ENCODE peak calls at places on chromosomes 5 and 9, in nine cellular contexts. One of them, this sample, is unnamed.

GRCh38 chr9:97970106-97970505 is 13.0 kb upstream of the ANP32B start:
- DNase-seq in fibroblast of lung: no peak
- DNase-seq in CD4-positive, alpha-beta T cell: no peak
- DNase-seq in cardiac fibroblast: no peak
- DNase-seq in fibroblast of pulmonary artery: no peak
- DNase-seq in natural killer cell: no peak
- DNase-seq in glutamatergic neuron: no peak
- DNase-seq in stomach: no peak
- DNase-seq in activated CD8-positive, alpha-beta T cell treated with anti-CD3 and anti-CD28 coated beads for 36 hours: peak; percentile 26
- DNase-seq in this sample: no peak

GRCh38 chr9:125467341-125467740 is 205.7 kb downstream of the GAPVD1 start:
- DNase-seq in natural killer cell: no peak
- DNase-seq in CD4-positive, alpha-beta T cell: no peak
- DNase-seq in cardiac fibroblast: peak; percentile 34
- DNase-seq in activated CD8-positive, alpha-beta T cell treated with anti-CD3 and anti-CD28 coated beads for 36 hours: no peak
- DNase-seq in stomach: peak; percentile 39
- DNase-seq in fibroblast of lung: no peak
- DNase-seq in glutamatergic neuron: no peak
- DNase-seq in fibroblast of pulmonary artery: peak; percentile 36
- DNase-seq in this sample: no peak

GRCh38 chr9:124551472-124552339 is 44.5 kb upstream of the NR5A1 start:
- DNase-seq in fibroblast of lung: peak; percentile 66
- DNase-seq in glutamatergic neuron: peak; percentile 77
- DNase-seq in natural killer cell: no peak
- DNase-seq in fibroblast of pulmonary artery: peak; percentile 70
- DNase-seq in activated CD8-positive, alpha-beta T cell treated with anti-CD3 and anti-CD28 coated beads for 36 hours: peak; percentile 50
- DNase-seq in stomach: peak; percentile 38
- DNase-seq in cardiac fibroblast: peak; percentile 67
- DNase-seq in CD4-positive, alpha-beta T cell: no peak
- DNase-seq in this sample: peak; percentile 32

GRCh38 chr9:110580850-110581249 is 1.3 kb upstream of the SVEP1 start:
- DNase-seq in fibroblast of pulmonary artery: peak; percentile 49
- DNase-seq in stomach: no peak
- DNase-seq in activated CD8-positive, alpha-beta T cell treated with anti-CD3 and anti-CD28 coated beads for 36 hours: no peak
- DNase-seq in natural killer cell: no peak
- DNase-seq in fibroblast of lung: peak; percentile 17
- DNase-seq in cardiac fibroblast: peak; percentile 24
- DNase-seq in glutamatergic neuron: no peak
- DNase-seq in CD4-positive, alpha-beta T cell: no peak
- DNase-seq in this sample: no peak

GRCh38 chr5:123180178-123180577 is 91.1 kb downstream of the PRDM6 start:
- DNase-seq in CD4-positive, alpha-beta T cell: no peak
- DNase-seq in natural killer cell: no peak
- DNase-seq in fibroblast of lung: no peak
- DNase-seq in glutamatergic neuron: no peak
- DNase-seq in activated CD8-positive, alpha-beta T cell treated with anti-CD3 and anti-CD28 coated beads for 36 hours: no peak
- DNase-seq in cardiac fibroblast: no peak
- DNase-seq in fibroblast of pulmonary artery: no peak
- DNase-seq in stomach: no peak
- DNase-seq in this sample: no peak

GRCh38 chr5:132264546-132265335 is 7.2 kb downstream of the PDLIM4 start:
- DNase-seq in activated CD8-positive, alpha-beta T cell treated with anti-CD3 and anti-CD28 coated beads for 36 hours: no peak
- DNase-seq in fibroblast of pulmonary artery: no peak
- DNase-seq in cardiac fibroblast: no peak
- DNase-seq in fibroblast of lung: no peak
- DNase-seq in glutamatergic neuron: no peak
- DNase-seq in stomach: no peak
- DNase-seq in CD4-positive, alpha-beta T cell: no peak
- DNase-seq in natural killer cell: no peak
- DNase-seq in this sample: no peak

GRCh38 chr9:37430841-37431597 is 8.5 kb downstream of the GRHPR start:
- DNase-seq in fibroblast of lung: no peak
- DNase-seq in fibroblast of pulmonary artery: no peak
- DNase-seq in glutamatergic neuron: no peak
- DNase-seq in stomach: no peak
- DNase-seq in natural killer cell: no peak
- DNase-seq in activated CD8-positive, alpha-beta T cell treated with anti-CD3 and anti-CD28 coated beads for 36 hours: no peak
- DNase-seq in cardiac fibroblast: no peak
- DNase-seq in CD4-positive, alpha-beta T cell: no peak
- DNase-seq in this sample: no peak

GRCh38 chr9:126230692-126231091 is 95.9 kb upstream of the MVB12B start:
- DNase-seq in activated CD8-positive, alpha-beta T cell treated with anti-CD3 and anti-CD28 coated beads for 36 hours: no peak
- DNase-seq in CD4-positive, alpha-beta T cell: no peak
- DNase-seq in natural killer cell: no peak
- DNase-seq in stomach: no peak
- DNase-seq in glutamatergic neuron: no peak
- DNase-seq in fibroblast of pulmonary artery: no peak
- DNase-seq in fibroblast of lung: no peak
- DNase-seq in cardiac fibroblast: no peak
- DNase-seq in this sample: no peak

GRCh38 chr9:95213102-95213501 is 104.4 kb downstream of the FANCC start:
- DNase-seq in glutamatergic neuron: no peak
- DNase-seq in fibroblast of lung: no peak
- DNase-seq in activated CD8-positive, alpha-beta T cell treated with anti-CD3 and anti-CD28 coated beads for 36 hours: no peak
- DNase-seq in fibroblast of pulmonary artery: no peak
- DNase-seq in CD4-positive, alpha-beta T cell: no peak
- DNase-seq in natural killer cell: no peak
- DNase-seq in cardiac fibroblast: no peak
- DNase-seq in stomach: no peak
- DNase-seq in this sample: no peak

GRCh38 chr9:20398511-20399338 is 223.6 kb downstream of the MLLT3 start:
- DNase-seq in glutamatergic neuron: no peak
- DNase-seq in activated CD8-positive, alpha-beta T cell treated with anti-CD3 and anti-CD28 coated beads for 36 hours: no peak
- DNase-seq in natural killer cell: no peak
- DNase-seq in fibroblast of lung: no peak
- DNase-seq in cardiac fibroblast: no peak
- DNase-seq in CD4-positive, alpha-beta T cell: no peak
- DNase-seq in stomach: no peak
- DNase-seq in fibroblast of pulmonary artery: no peak
- DNase-seq in this sample: no peak

GRCh38 chr5:171586436-171586835 is 167.0 kb downstream of the FGF18 start:
- DNase-seq in natural killer cell: no peak
- DNase-seq in stomach: no peak
- DNase-seq in fibroblast of lung: no peak
- DNase-seq in fibroblast of pulmonary artery: no peak
- DNase-seq in cardiac fibroblast: no peak
- DNase-seq in CD4-positive, alpha-beta T cell: no peak
- DNase-seq in glutamatergic neuron: no peak
- DNase-seq in activated CD8-positive, alpha-beta T cell treated with anti-CD3 and anti-CD28 coated beads for 36 hours: no peak
- DNase-seq in this sample: no peak

GRCh38 chr5:126913316-126913715 is 117.0 kb downstream of the MARCHF3 start:
- DNase-seq in cardiac fibroblast: no peak
- DNase-seq in fibroblast of pulmonary artery: no peak
- DNase-seq in stomach: no peak
- DNase-seq in activated CD8-positive, alpha-beta T cell treated with anti-CD3 and anti-CD28 coated beads for 36 hours: no peak
- DNase-seq in fibroblast of lung: no peak
- DNase-seq in glutamatergic neuron: no peak
- DNase-seq in CD4-positive, alpha-beta T cell: no peak
- DNase-seq in natural killer cell: no peak
- DNase-seq in this sample: no peak

GRCh38 chr5:68071243-68071642 is 144.3 kb upstream of the PIK3R1 start:
- DNase-seq in fibroblast of lung: no peak
- DNase-seq in glutamatergic neuron: no peak
- DNase-seq in fibroblast of pulmonary artery: no peak
- DNase-seq in stomach: no peak
- DNase-seq in activated CD8-positive, alpha-beta T cell treated with anti-CD3 and anti-CD28 coated beads for 36 hours: no peak
- DNase-seq in CD4-positive, alpha-beta T cell: no peak
- DNase-seq in natural killer cell: no peak
- DNase-seq in cardiac fibroblast: no peak
- DNase-seq in this sample: no peak

GRCh38 chr5:68071731-68072130 is 143.8 kb upstream of the PIK3R1 start:
- DNase-seq in natural killer cell: no peak
- DNase-seq in fibroblast of pulmonary artery: no peak
- DNase-seq in activated CD8-positive, alpha-beta T cell treated with anti-CD3 and anti-CD28 coated beads for 36 hours: no peak
- DNase-seq in stomach: no peak
- DNase-seq in CD4-positive, alpha-beta T cell: no peak
- DNase-seq in glutamatergic neuron: no peak
- DNase-seq in cardiac fibroblast: no peak
- DNase-seq in fibroblast of lung: peak; percentile 25
- DNase-seq in this sample: no peak

GRCh38 chr5:68074048-68074632 is 141.4 kb upstream of the PIK3R1 start:
- DNase-seq in natural killer cell: no peak
- DNase-seq in stomach: peak; percentile 58
- DNase-seq in cardiac fibroblast: peak; percentile 43
- DNase-seq in activated CD8-positive, alpha-beta T cell treated with anti-CD3 and anti-CD28 coated beads for 36 hours: no peak
- DNase-seq in glutamatergic neuron: no peak
- DNase-seq in fibroblast of pulmonary artery: peak; percentile 30
- DNase-seq in CD4-positive, alpha-beta T cell: no peak
- DNase-seq in fibroblast of lung: peak; percentile 38
- DNase-seq in this sample: no peak

GRCh38 chr5:68077349-68077894 is 138.1 kb upstream of the PIK3R1 start:
- DNase-seq in glutamatergic neuron: no peak
- DNase-seq in stomach: no peak
- DNase-seq in fibroblast of lung: no peak
- DNase-seq in cardiac fibroblast: no peak
- DNase-seq in activated CD8-positive, alpha-beta T cell treated with anti-CD3 and anti-CD28 coated beads for 36 hours: no peak
- DNase-seq in fibroblast of pulmonary artery: no peak
- DNase-seq in natural killer cell: no peak
- DNase-seq in CD4-positive, alpha-beta T cell: no peak
- DNase-seq in this sample: no peak

GRCh38 chr5:68074633-68075032 is 140.9 kb upstream of the PIK3R1 start:
- DNase-seq in cardiac fibroblast: peak; percentile 11
- DNase-seq in CD4-positive, alpha-beta T cell: no peak
- DNase-seq in glutamatergic neuron: no peak
- DNase-seq in activated CD8-positive, alpha-beta T cell treated with anti-CD3 and anti-CD28 coated beads for 36 hours: no peak
- DNase-seq in stomach: no peak
- DNase-seq in fibroblast of pulmonary artery: no peak
- DNase-seq in fibroblast of lung: no peak
- DNase-seq in natural killer cell: no peak
- DNase-seq in this sample: no peak
- TF ChIP-seq CTCF in cardiac fibroblast: no peak
- TF ChIP-seq CTCF in CD4-positive, alpha-beta T cell: no peak
- TF ChIP-seq CTCF in glutamatergic neuron: no peak
- TF ChIP-seq CTCF in activated CD8-positive, alpha-beta T cell treated with anti-CD3 and anti-CD28 coated beads for 36 hours: no peak
- TF ChIP-seq CTCF in stomach: no peak
- TF ChIP-seq CTCF in fibroblast of pulmonary artery: no peak
- TF ChIP-seq CTCF in fibroblast of lung: no peak
- TF ChIP-seq CTCF in natural killer cell: no peak
- TF ChIP-seq CTCF in this sample: no peak

DNA sequence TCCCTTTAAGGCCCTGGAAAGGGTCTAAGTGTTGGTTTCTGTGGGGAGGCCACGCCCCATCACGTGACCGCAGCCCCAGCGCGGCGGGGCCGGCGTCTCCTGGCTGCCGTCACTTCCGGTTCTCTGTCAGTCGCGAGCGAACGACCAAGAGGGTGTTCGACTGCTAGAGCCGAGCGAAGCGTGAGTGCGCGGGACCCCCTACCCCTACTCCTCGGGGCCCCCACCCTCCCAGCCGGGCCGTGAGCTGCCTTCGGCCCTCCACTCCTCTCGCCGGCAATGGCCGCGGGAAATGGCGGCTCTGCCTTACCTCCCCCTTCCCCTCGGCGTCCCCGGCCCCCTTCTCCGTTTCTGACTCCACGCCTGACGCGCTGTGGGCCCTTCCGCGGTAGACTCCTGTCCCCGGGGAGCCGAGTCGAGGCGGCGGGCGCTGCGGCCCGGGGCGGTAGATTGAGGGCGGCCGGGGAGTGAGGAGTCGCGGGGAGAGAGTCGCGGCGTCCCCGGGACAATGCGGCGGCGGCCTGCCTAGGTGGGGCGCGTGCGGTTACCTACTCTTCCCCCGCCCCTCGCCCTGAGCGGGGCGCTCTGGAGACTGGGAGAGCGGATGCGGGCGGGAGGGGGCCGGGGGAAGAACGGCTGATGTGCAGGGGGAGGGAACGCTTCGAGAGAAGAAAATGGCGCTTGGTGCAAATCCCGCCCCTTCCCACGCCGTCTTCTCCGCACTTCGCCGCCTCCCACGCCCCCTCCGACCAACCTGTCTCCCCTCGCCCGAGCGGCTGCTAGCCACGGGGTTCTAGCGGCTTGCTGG is at the start of gene SUB1:
- DNase-seq in natural killer cell: peak; percentile 95
- DNase-seq in fibroblast of lung: peak; percentile 91
- DNase-seq in fibroblast of pulmonary artery: peak; percentile 93
- DNase-seq in CD4-positive, alpha-beta T cell: peak; percentile 93
- DNase-seq in glutamatergic neuron: peak; percentile 89
- DNase-seq in cardiac fibroblast: peak; percentile 93
- DNase-seq in stomach: peak; percentile 95
- DNase-seq in activated CD8-positive, alpha-beta T cell treated with anti-CD3 and anti-CD28 coated beads for 36 hours: peak; percentile 96
- DNase-seq in this sample: peak; percentile 85
- TF ChIP-seq CTCF in natural killer cell: no peak
- TF ChIP-seq CTCF in fibroblast of lung: no peak
- TF ChIP-seq CTCF in fibroblast of pulmonary artery: no peak
- TF ChIP-seq CTCF in CD4-positive, alpha-beta T cell: no peak
- TF ChIP-seq CTCF in glutamatergic neuron: no peak
- TF ChIP-seq CTCF in cardiac fibroblast: no peak
- TF ChIP-seq CTCF in stomach: no peak
- TF ChIP-seq CTCF in activated CD8-positive, alpha-beta T cell treated with anti-CD3 and anti-CD28 coated beads for 36 hours: no peak
- TF ChIP-seq CTCF in this sample: no peak

GRCh38 chr5:146394486-146394885 is 52.6 kb upstream of the TCERG1 start:
- DNase-seq in CD4-positive, alpha-beta T cell: no peak
- DNase-seq in fibroblast of lung: no peak
- DNase-seq in natural killer cell: no peak
- DNase-seq in fibroblast of pulmonary artery: no peak
- DNase-seq in activated CD8-positive, alpha-beta T cell treated with anti-CD3 and anti-CD28 coated beads for 36 hours: no peak
- DNase-seq in cardiac fibroblast: no peak
- DNase-seq in stomach: no peak
- DNase-seq in glutamatergic neuron: no peak
- DNase-seq in this sample: no peak

GRCh38 chr5:146388418-146388817 is 49.8 kb downstream of the POU4F3 start:
- DNase-seq in fibroblast of lung: no peak
- DNase-seq in fibroblast of pulmonary artery: peak; percentile 20
- DNase-seq in activated CD8-positive, alpha-beta T cell treated with anti-CD3 and anti-CD28 coated beads for 36 hours: no peak
- DNase-seq in CD4-positive, alpha-beta T cell: no peak
- DNase-seq in glutamatergic neuron: no peak
- DNase-seq in natural killer cell: no peak
- DNase-seq in stomach: no peak
- DNase-seq in cardiac fibroblast: peak; percentile 3
- DNase-seq in this sample: no peak

GRCh38 chr5:146395233-146395632 is 51.9 kb upstream of the TCERG1 start:
- DNase-seq in fibroblast of pulmonary artery: no peak
- DNase-seq in natural killer cell: no peak
- DNase-seq in cardiac fibroblast: no peak
- DNase-seq in CD4-positive, alpha-beta T cell: no peak
- DNase-seq in stomach: no peak
- DNase-seq in glutamatergic neuron: peak; percentile 26
- DNase-seq in activated CD8-positive, alpha-beta T cell treated with anti-CD3 and anti-CD28 coated beads for 36 hours: no peak
- DNase-seq in fibroblast of lung: no peak
- DNase-seq in this sample: no peak

GRCh38 chr5:146390469-146390868 is 51.8 kb downstream of the POU4F3 start:
- DNase-seq in cardiac fibroblast: no peak
- DNase-seq in glutamatergic neuron: peak; percentile 36
- DNase-seq in fibroblast of pulmonary artery: no peak
- DNase-seq in CD4-positive, alpha-beta T cell: no peak
- DNase-seq in natural killer cell: no peak
- DNase-seq in stomach: no peak
- DNase-seq in fibroblast of lung: no peak
- DNase-seq in activated CD8-positive, alpha-beta T cell treated with anti-CD3 and anti-CD28 coated beads for 36 hours: peak; percentile 6
- DNase-seq in this sample: no peak
- TF ChIP-seq CTCF in cardiac fibroblast: peak; percentile 19
- TF ChIP-seq CTCF in glutamatergic neuron: peak; percentile 24
- TF ChIP-seq CTCF in fibroblast of pulmonary artery: peak; percentile 1
- TF ChIP-seq CTCF in CD4-positive, alpha-beta T cell: no peak
- TF ChIP-seq CTCF in natural killer cell: no peak
- TF ChIP-seq CTCF in stomach: no peak
- TF ChIP-seq CTCF in fibroblast of lung: no peak
- TF ChIP-seq CTCF in activated CD8-positive, alpha-beta T cell treated with anti-CD3 and anti-CD28 coated beads for 36 hours: no peak
- TF ChIP-seq CTCF in this sample: no peak

DNA sequence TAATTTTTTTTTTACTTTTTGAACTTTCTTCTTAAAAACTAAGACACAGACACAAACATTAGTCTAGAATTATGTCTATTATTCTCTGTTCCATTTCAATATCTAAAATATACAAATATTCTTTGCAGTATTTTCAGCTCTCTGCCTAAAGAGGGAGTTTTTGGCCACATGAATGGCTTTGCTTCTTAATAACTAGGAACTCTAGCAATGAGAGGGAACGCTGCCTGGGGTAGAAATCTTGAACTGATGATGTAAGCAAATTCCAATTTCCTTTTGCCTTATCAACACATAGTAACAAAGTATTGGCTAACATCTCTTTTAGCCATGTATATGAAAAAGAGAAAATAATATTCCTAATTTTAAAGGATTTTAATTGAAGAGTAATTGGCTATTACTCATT is 51.9 kb downstream of the SLC25A46 start:
- DNase-seq in activated CD8-positive, alpha-beta T cell treated with anti-CD3 and anti-CD28 coated beads for 36 hours: no peak
- DNase-seq in cardiac fibroblast: peak; percentile 90
- DNase-seq in natural killer cell: no peak
- DNase-seq in fibroblast of lung: peak; percentile 89
- DNase-seq in stomach: no peak
- DNase-seq in CD4-positive, alpha-beta T cell: no peak
- DNase-seq in fibroblast of pulmonary artery: peak; percentile 86
- DNase-seq in glutamatergic neuron: no peak
- DNase-seq in this sample: no peak
- TF ChIP-seq CTCF in activated CD8-positive, alpha-beta T cell treated with anti-CD3 and anti-CD28 coated beads for 36 hours: no peak
- TF ChIP-seq CTCF in cardiac fibroblast: peak; percentile 48
- TF ChIP-seq CTCF in natural killer cell: no peak
- TF ChIP-seq CTCF in fibroblast of lung: peak; percentile 52
- TF ChIP-seq CTCF in stomach: no peak
- TF ChIP-seq CTCF in CD4-positive, alpha-beta T cell: no peak
- TF ChIP-seq CTCF in fibroblast of pulmonary artery: peak; percentile 59
- TF ChIP-seq CTCF in glutamatergic neuron: no peak
- TF ChIP-seq CTCF in this sample: no peak

This sample was measured in progenitor cell of endocrine pancreas.